ENCODE peak calls at places on chromosomes 3 and 15, in four cellular contexts. One of them, this sample, is unnamed. For H3K4me1, the result is how much of the 10 kb centered on the place peaks cover.

GRCh38 chr3:89314454-89314853 is 207.0 kb downstream of the EPHA3 start:
- DNase-seq in A549: peak
- DNase-seq in lower lobe of right lung: no peak
- DNase-seq in NT2/D1: peak
- DNase-seq in this sample: peak

GRCh38 chr3:183385698-183386590 is 42.5 kb downstream of the MCF2L2 start:
- DNase-seq in lower lobe of right lung: no peak
- DNase-seq in NT2/D1: peak
- DNase-seq in A549: peak
- DNase-seq in this sample: peak

GRCh38 chr3:48563382-48563918 is at the start of gene UCN2:
- DNase-seq in lower lobe of right lung: no peak
- DNase-seq in NT2/D1: no peak
- DNase-seq in A549: no peak
- DNase-seq in this sample: no peak

GRCh38 chr15:68674975-68675374 is 96.2 kb downstream of the CORO2B start:
- DNase-seq in NT2/D1: no peak
- DNase-seq in A549: no peak
- DNase-seq in lower lobe of right lung: no peak
- DNase-seq in this sample: no peak

GRCh38 chr15:66278061-66278460 is 15.3 kb upstream of the DIS3L start:
- DNase-seq in NT2/D1: no peak
- DNase-seq in A549: no peak
- DNase-seq in lower lobe of right lung: no peak
- DNase-seq in this sample: peak

GRCh38 chr3:46898321-46899150 is 21.0 kb downstream of the PTH1R start:
- DNase-seq in lower lobe of right lung: peak
- DNase-seq in A549: no peak
- DNase-seq in NT2/D1: no peak
- DNase-seq in this sample: no peak

GRCh38 chr15:71203573-71204444 is 88.5 kb downstream of the THSD4 start:
- DNase-seq in NT2/D1: peak
- DNase-seq in lower lobe of right lung: no peak
- DNase-seq in A549: no peak
- DNase-seq in this sample: no peak

GRCh38 chr3:182902236-182902635 is 78.1 kb downstream of the DCUN1D1 start:
- DNase-seq in A549: no peak
- DNase-seq in NT2/D1: no peak
- DNase-seq in lower lobe of right lung: no peak
- DNase-seq in this sample: no peak

DNA sequence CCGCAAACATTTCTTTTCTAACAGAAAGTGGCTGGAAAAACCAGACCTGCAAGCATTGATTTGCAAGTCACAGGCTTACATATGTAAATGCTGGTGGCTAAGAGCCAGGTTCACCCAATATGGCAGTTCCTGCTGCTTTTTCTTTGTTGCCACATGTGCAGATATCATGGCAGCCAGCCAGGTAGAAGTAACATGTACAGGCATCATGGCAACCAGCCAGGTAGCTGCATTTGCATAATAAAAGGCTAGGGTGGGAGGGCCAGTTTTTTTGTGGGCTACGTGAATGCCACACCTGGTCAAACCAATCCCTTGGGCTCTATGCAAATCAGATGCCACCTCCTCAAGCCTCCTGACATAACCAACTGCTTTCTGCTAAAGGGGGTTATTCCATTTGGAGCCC is 2.8 kb upstream of the SMCO1 start:
- DNase-seq in A549: no peak
- DNase-seq in NT2/D1: peak
- DNase-seq in lower lobe of right lung: no peak
- DNase-seq in this sample: peak
- H3K4me3 ChIP-seq in A549: no peak
- H3K4me3 ChIP-seq in NT2/D1: no peak
- H3K4me3 ChIP-seq in lower lobe of right lung: no peak
- H3K4me3 ChIP-seq in this sample: peak

GRCh38 chr15:40328711-40329240 is 5.3 kb downstream of the INAFM2 start:
- DNase-seq in lower lobe of right lung: no peak
- DNase-seq in A549: no peak
- DNase-seq in NT2/D1: no peak
- DNase-seq in this sample: no peak
- H3K4me1 ChIP-seq in lower lobe of right lung: half or more
- H3K4me1 ChIP-seq in A549: under half
- H3K4me1 ChIP-seq in NT2/D1: under half
- H3K4me1 ChIP-seq in this sample: under half

GRCh38 chr3:69738291-69738690 is 973 bp upstream of the MITF start:
- DNase-seq in NT2/D1: no peak
- DNase-seq in A549: no peak
- DNase-seq in lower lobe of right lung: no peak
- DNase-seq in this sample: no peak
- H3K4me3 ChIP-seq in NT2/D1: peak
- H3K4me3 ChIP-seq in A549: peak
- H3K4me3 ChIP-seq in lower lobe of right lung: peak
- H3K4me3 ChIP-seq in this sample: peak

GRCh38 chr3:42652251-42652610 is 1.3 kb upstream of the ZBTB47 start:
- DNase-seq in NT2/D1: no peak
- DNase-seq in A549: no peak
- DNase-seq in lower lobe of right lung: no peak
- DNase-seq in this sample: no peak
- H3K4me1 ChIP-seq in NT2/D1: under half
- H3K4me1 ChIP-seq in A549: under half
- H3K4me1 ChIP-seq in lower lobe of right lung: under half
- H3K4me1 ChIP-seq in this sample: under half

GRCh38 chr3:142098974-142099373 is 50.4 kb downstream of the TFDP2 start:
- DNase-seq in A549: no peak
- DNase-seq in lower lobe of right lung: no peak
- DNase-seq in NT2/D1: no peak
- DNase-seq in this sample: no peak

GRCh38 chr3:142097099-142097843 is 52.1 kb downstream of the TFDP2 start:
- DNase-seq in lower lobe of right lung: no peak
- DNase-seq in NT2/D1: no peak
- DNase-seq in A549: no peak
- DNase-seq in this sample: no peak

DNA sequence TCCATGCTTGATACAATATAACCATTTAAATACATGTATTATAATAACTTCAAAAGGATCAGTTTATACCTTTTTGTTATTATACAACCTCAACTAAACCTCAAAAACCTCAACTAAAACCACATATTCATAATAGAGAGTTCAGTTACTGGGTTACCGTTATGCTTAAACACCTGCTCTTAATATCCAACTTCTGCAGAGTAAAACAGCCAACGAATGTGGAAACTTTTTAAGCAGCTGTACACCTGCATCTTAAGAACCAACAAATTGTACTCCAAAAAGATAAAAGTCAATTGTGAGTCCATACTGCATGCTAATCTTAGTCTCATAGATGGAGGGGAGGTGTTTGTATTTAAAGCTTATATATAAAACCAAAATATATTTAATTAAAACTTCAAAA is 53.5 kb downstream of the TFDP2 start:
- DNase-seq in lower lobe of right lung: no peak
- DNase-seq in A549: no peak
- DNase-seq in NT2/D1: no peak
- DNase-seq in this sample: no peak
- H3K4me3 ChIP-seq in lower lobe of right lung: no peak
- H3K4me3 ChIP-seq in A549: no peak
- H3K4me3 ChIP-seq in NT2/D1: no peak
- H3K4me3 ChIP-seq in this sample: no peak

GRCh38 chr15:38868326-38869114 is 303.9 kb upstream of the RASGRP1 start:
- DNase-seq in A549: peak
- DNase-seq in lower lobe of right lung: no peak
- DNase-seq in NT2/D1: no peak
- DNase-seq in this sample: no peak
- H3K4me1 ChIP-seq in A549: under half
- H3K4me1 ChIP-seq in lower lobe of right lung: under half
- H3K4me1 ChIP-seq in NT2/D1: under half
- H3K4me1 ChIP-seq in this sample: under half

GRCh38 chr3:72309626-72310025 is 524.7 kb upstream of the PROK2 start:
- DNase-seq in NT2/D1: no peak
- DNase-seq in lower lobe of right lung: no peak
- DNase-seq in A549: no peak
- DNase-seq in this sample: no peak
- H3K4me3 ChIP-seq in NT2/D1: no peak
- H3K4me3 ChIP-seq in lower lobe of right lung: no peak
- H3K4me3 ChIP-seq in A549: no peak
- H3K4me3 ChIP-seq in this sample: no peak